ENCODE peak calls at places on chromosomes 3 and 15, in six cellular contexts. R is foreskin keratinocyte, N is AG04450, Z is fibroblast of lung, F is psoas muscle, Q is transverse colon. O is an unnamed sample.

GRCh38 chr15:51163843-51164242 is 69.1 kb upstream of the TNFAIP8L3 start:
- DNase-seq in Q (no peak), Z (no peak), N (no peak), F (no peak), R (no peak), O (no peak)

GRCh38 chr3:138675393-138675792 is 66.8 kb downstream of the FAIM start:
- DNase-seq in N (no peak), F (no peak), R (peak), Z (peak), Q (no peak), O (no peak)

GRCh38 chr15:76999996-77000395 is 5.1 kb downstream of the PSTPIP1 start:
- DNase-seq in Z (no peak), F (peak), R (no peak), N (no peak), Q (no peak), O (no peak)

GRCh38 chr3:132210476-132211346 is 106.5 kb upstream of the ACP3 start:
- DNase-seq in Q (peak), F (no peak), Z (no peak), N (no peak), R (peak), O (no peak)

GRCh38 chr3:127678611-127679533 is 6.1 kb downstream of the ABTB1 start:
- DNase-seq in F (peak), Q (no peak), N (no peak), R (peak), Z (no peak), O (no peak)

GRCh38 chr3:40229411-40229810 is 80.1 kb upstream of the EIF1B start:
- DNase-seq in Q (no peak), Z (no peak), R (no peak), N (no peak), F (no peak), O (no peak)

GRCh38 chr15:61996056-61996635 is 64.1 kb downstream of the VPS13C start:
- DNase-seq in Q (no peak), F (no peak), Z (no peak), N (no peak), R (no peak), O (no peak)

GRCh38 chr3:56813656-56813965 is 11.9 kb upstream of the ARHGEF3 start:
- DNase-seq in N (no peak), Z (no peak), F (no peak), Q (no peak), R (no peak), O (no peak)

GRCh38 chr15:94028809-94029208 is 202.6 kb upstream of the MCTP2 start:
- DNase-seq in Z (no peak), R (no peak), F (no peak), N (no peak), Q (no peak), O (no peak)

GRCh38 chr3:147358144-147358992 is 48.0 kb downstream of the ZIC4 start:
- DNase-seq in Q (no peak), N (no peak), R (no peak), F (no peak), Z (no peak), O (no peak)

GRCh38 chr3:128884992-128885391 is 5.6 kb downstream of the ACAD9 start:
- DNase-seq in N (no peak), R (no peak), Z (no peak), F (no peak), Q (no peak), O (no peak)

GRCh38 chr3:43638594-43639447 is 17.0 kb upstream of the ANO10 start:
- DNase-seq in Q (peak), F (no peak), N (no peak), Z (peak), R (peak), O (no peak)

GRCh38 chr3:16439163-16439847 is 74.2 kb downstream of the RFTN1 start:
- DNase-seq in R (no peak), F (no peak), N (no peak), Z (no peak), Q (no peak), O (no peak)

GRCh38 chr3:195863121-195864061 is 45.0 kb downstream of the TNK2 start:
- DNase-seq in N (peak), R (peak), F (peak), Q (peak), Z (peak), O (peak)

GRCh38 chr15:48020166-48020565 is 100.6 kb upstream of the SLC24A5 start:
- DNase-seq in N (no peak), R (no peak), Z (no peak), Q (no peak), F (no peak), O (no peak)

GRCh38 chr3:23713641-23714040 is 92.1 kb upstream of the UBE2E1 start:
- DNase-seq in Z (peak), Q (no peak), R (no peak), F (no peak), N (no peak), O (no peak)

GRCh38 chr3:128706171-128706570 is 19.8 kb upstream of the RAB7A start:
- DNase-seq in Q (no peak), N (no peak), R (no peak), F (no peak), Z (no peak), O (no peak)

GRCh38 chr3:8095724-8096123 is 405.9 kb upstream of the LMCD1 start:
- DNase-seq in R (no peak), Q (no peak), N (no peak), Z (no peak), F (no peak), O (no peak)

GRCh38 chr15:74319596-74320357 is 47.7 kb downstream of the CYP11A1 start:
- DNase-seq in Z (no peak), Q (no peak), R (no peak), N (no peak), F (no peak), O (no peak)

GRCh38 chr3:38828681-38829080 is 12.7 kb upstream of the SCN10A start:
- DNase-seq in Q (no peak), R (no peak), F (no peak), Z (no peak), N (no peak), O (no peak)

GRCh38 chr3:88113311-88114162 is 36.2 kb upstream of the C3orf38 start:
- DNase-seq in R (peak), Q (peak), Z (peak), F (no peak), N (peak), O (no peak)

GRCh38 chr3:42122261-42123011 is 31.3 kb downstream of the TRAK1 start:
- DNase-seq in Z (no peak), Q (no peak), N (no peak), R (peak), F (no peak), O (no peak)

GRCh38 chr15:74060251-74060650 is 22.1 kb downstream of the GOLGA6A start:
- DNase-seq in F (no peak), N (no peak), R (no peak), Q (peak), Z (no peak), O (no peak)

GRCh38 chr3:149273096-149273751 is 51.6 kb upstream of the CP start:
- DNase-seq in Q (peak), F (no peak), N (peak), R (peak), Z (peak), O (no peak)

GRCh38 chr3:78734048-78734637 is 1033.7 kb downstream of the ROBO1 start:
- DNase-seq in F (no peak), Z (peak), Q (no peak), R (no peak), N (no peak), O (no peak)

GRCh38 chr15:72585659-72586058 is 68.8 kb upstream of the GOLGA6B start:
- DNase-seq in Z (peak), R (no peak), Q (no peak), F (no peak), N (no peak), O (no peak)

GRCh38 chr3:30625541-30626438 is 19.4 kb downstream of the TGFBR2 start:
- DNase-seq in N (peak), Q (no peak), R (peak), Z (peak), F (no peak), O (no peak)

GRCh38 chr3:158434412-158435038 is 136.5 kb upstream of the MLF1 start:
- DNase-seq in N (peak), F (no peak), Q (peak), R (peak), Z (peak), O (peak)

GRCh38 chr3:13671536-13672233 is 122.8 kb downstream of the FBLN2 start:
- DNase-seq in N (no peak), Q (no peak), F (no peak), Z (no peak), R (peak), O (no peak)

GRCh38 chr15:55196011-55196410 is 730 bp downstream of the RSL24D1 start:
- DNase-seq in N (no peak), R (no peak), Q (no peak), F (no peak), Z (peak), O (no peak)

GRCh38 chr15:37756407-37756806 is 178.0 kb upstream of the TMCO5A start:
- DNase-seq in Z (no peak), F (no peak), R (no peak), Q (no peak), N (no peak), O (no peak)

GRCh38 chr15:38714309-38715072 is 149.9 kb upstream of the RASGRP1 start:
- DNase-seq in Z (peak), F (no peak), Q (no peak), N (peak), R (peak), O (no peak)

GRCh38 chr15:69586721-69587120 is 134.1 kb downstream of the RPLP1 start:
- DNase-seq in F (no peak), N (no peak), Q (no peak), R (no peak), Z (no peak), O (no peak)

GRCh38 chr3:122496529-122496928 is 18.2 kb downstream of the KPNA1 start:
- DNase-seq in N (no peak), Z (no peak), F (no peak), R (no peak), Q (no peak), O (no peak)

GRCh38 chr3:181729071-181729915 is 17.6 kb downstream of the SOX2 start:
- DNase-seq in Z (no peak), R (no peak), F (no peak), N (no peak), Q (no peak), O (no peak)
- TF ChIP-seq CTCF in Z (no peak), R (no peak), F (no peak), N (no peak), Q (no peak), O (no peak)

DNA sequence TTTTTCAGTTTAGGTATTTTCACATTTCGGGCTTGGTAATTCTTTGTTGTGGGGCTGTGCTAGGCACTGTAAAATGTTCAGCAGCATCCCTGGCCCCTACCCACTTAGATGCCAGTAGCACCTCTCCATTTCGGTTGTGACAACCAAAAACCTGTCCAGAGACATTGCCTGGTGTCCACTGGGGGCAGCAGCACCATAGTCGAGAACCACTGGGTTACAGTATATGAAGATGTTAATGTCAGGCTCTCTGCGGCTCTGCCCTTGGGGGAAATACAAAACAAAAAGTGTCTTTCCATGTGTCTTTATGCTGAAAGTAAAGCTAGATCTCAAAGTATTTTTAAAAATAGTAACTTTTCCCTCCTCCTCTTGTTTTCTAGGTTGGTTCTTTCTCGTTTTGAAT is 177.2 kb downstream of the ITPR1 start:
- DNase-seq in Z (no peak), R (no peak), N (no peak), Q (no peak), F (no peak), O (no peak)
- TF ChIP-seq CTCF in Z (peak), R (peak), N (peak), Q (no peak), F (no peak), O (no peak)

DNA sequence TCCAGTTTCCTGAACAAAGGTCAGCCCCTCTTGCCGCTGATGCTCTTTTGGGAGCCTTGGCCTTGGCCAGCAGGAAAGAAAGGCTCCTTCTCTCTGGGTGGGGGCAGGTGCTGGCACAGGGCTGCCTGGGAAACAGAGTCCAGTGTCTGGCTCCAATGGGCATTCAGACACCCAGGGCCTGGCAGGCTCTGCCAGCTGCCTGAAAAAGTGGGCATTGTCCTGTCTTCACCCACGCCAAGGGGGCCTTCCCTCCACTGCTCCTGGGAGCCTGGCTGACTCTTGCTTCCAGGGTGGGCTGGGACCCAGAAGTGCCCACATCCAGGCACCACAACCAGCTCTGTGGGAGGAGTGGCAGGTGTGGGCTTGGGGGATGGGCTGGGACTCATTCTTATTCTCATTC is 62.7 kb downstream of the RHCG start:
- DNase-seq in N (no peak), Z (no peak), F (no peak), Q (no peak), R (no peak), O (no peak)
- TF ChIP-seq CTCF in N (no peak), Z (no peak), F (no peak), Q (no peak), R (no peak), O (no peak)

GRCh38 chr3:106341090-106341489 is 472.3 kb upstream of the CBLB start:
- DNase-seq in F (peak), N (no peak), Q (no peak), Z (peak), R (no peak), O (no peak)
- TF ChIP-seq CTCF in F (no peak), N (peak), Q (no peak), Z (no peak), R (no peak), O (no peak)

O was measured in omental fat pad.